ENCODE peak calls at places on chromosomes 5 and 9, in nine cellular contexts. L, G, O, R, F, Q, W, T and J are unnamed samples.

GRCh38 chr5:5139358-5140050 is 626 bp upstream of the ADAMTS16 start:
- ATAC-seq in L (no peak), G (no peak), O (no peak), R (no peak), F (no peak), Q (peak; percentile 39), W (no peak), T (peak; percentile 57), J (peak; percentile 24)

GRCh38 chr9:89978185-89978584 is 373.4 kb downstream of the GADD45G start:
- ATAC-seq in L (no peak), G (no peak), O (peak; percentile 56), R (no peak), F (no peak), Q (no peak), W (no peak), T (peak; percentile 79), J (no peak)

GRCh38 chr9:137184881-137185660 is 3.3 kb downstream of the ANAPC2 start:
- ATAC-seq in L (no peak), G (no peak), O (no peak), R (no peak), F (no peak), Q (no peak), W (no peak), T (no peak), J (no peak)

GRCh38 chr5:16464664-16465543 is 696 bp downstream of the ZNF622 start:
- ATAC-seq in L (peak; percentile 3), G (no peak), O (no peak), R (no peak), F (peak; percentile 7), Q (peak; percentile 10), W (no peak), T (peak; percentile 7), J (peak; percentile 5)

GRCh38 chr5:134845852-134846640 is at the start of gene C5orf24:
- ATAC-seq in L (peak; percentile 88), G (peak; percentile 90), O (peak; percentile 99), R (peak; percentile 95), F (peak; percentile 98), Q (peak; percentile 99), W (peak; percentile 97), T (peak; percentile 99), J (peak; percentile 99)

GRCh38 chr5:55521903-55522302 is 12.9 kb downstream of the PLPP1 start:
- ATAC-seq in L (no peak), G (no peak), O (peak; percentile 40), R (no peak), F (no peak), Q (no peak), W (no peak), T (no peak), J (no peak)

GRCh38 chr5:175484322-175484721 is 6.0 kb downstream of the SFXN1 start:
- ATAC-seq in L (no peak), G (no peak), O (no peak), R (no peak), F (no peak), Q (no peak), W (no peak), T (no peak), J (no peak)

GRCh38 chr9:33851301-33851700 is 34.3 kb downstream of the UBE2R2 start:
- ATAC-seq in L (peak; percentile 12), G (no peak), O (peak; percentile 34), R (no peak), F (no peak), Q (no peak), W (no peak), T (peak; percentile 22), J (no peak)

GRCh38 chr9:126058631-126059030 is 268.0 kb upstream of the MVB12B start:
- ATAC-seq in L (no peak), G (no peak), O (no peak), R (no peak), F (no peak), Q (no peak), W (no peak), T (no peak), J (no peak)

GRCh38 chr5:149063901-149064478 is 1.1 kb upstream of the SH3TC2 start:
- ATAC-seq in L (no peak), G (no peak), O (peak; percentile 73), R (no peak), F (no peak), Q (no peak), W (no peak), T (no peak), J (no peak)

GRCh38 chr5:42507451-42508092 is 84.3 kb downstream of the GHR start:
- ATAC-seq in L (no peak), G (no peak), O (peak; percentile 77), R (no peak), F (no peak), Q (peak; percentile 19), W (no peak), T (no peak), J (no peak)

GRCh38 chr9:87502446-87503232 is 5.0 kb downstream of the DAPK1 start:
- ATAC-seq in L (no peak), G (no peak), O (peak; percentile 15), R (no peak), F (no peak), Q (peak; percentile 23), W (peak; percentile 33), T (peak; percentile 41), J (peak; percentile 34)

GRCh38 chr5:150946351-150946905 is 41.6 kb upstream of the ZNF300 start:
- ATAC-seq in L (no peak), G (no peak), O (peak; percentile 99), R (no peak), F (no peak), Q (peak; percentile 98), W (no peak), T (peak; percentile 100), J (no peak)

GRCh38 chr5:141969783-141970741 is 1.2 kb downstream of the RNF14 start:
- ATAC-seq in L (no peak), G (no peak), O (peak; percentile 20), R (peak; percentile 15), F (no peak), Q (no peak), W (no peak), T (no peak), J (peak; percentile 52)

GRCh38 chr5:118762291-118762690 is 226.1 kb downstream of the DTWD2 start:
- ATAC-seq in L (no peak), G (no peak), O (no peak), R (no peak), F (no peak), Q (no peak), W (no peak), T (no peak), J (no peak)

GRCh38 chr9:130689937-130690700 is 3.5 kb upstream of the EXOSC2 start:
- ATAC-seq in L (peak; percentile 70), G (no peak), O (peak; percentile 45), R (no peak), F (peak; percentile 86), Q (peak; percentile 87), W (no peak), T (peak; percentile 82), J (no peak)

GRCh38 chr5:116361171-116361967 is 213.3 kb downstream of the SEMA6A start:
- ATAC-seq in L (no peak), G (no peak), O (peak; percentile 68), R (no peak), F (no peak), Q (peak; percentile 65), W (no peak), T (peak; percentile 85), J (no peak)

GRCh38 chr5:159581502-159582249 is 251.4 kb upstream of the IL12B start:
- ATAC-seq in L (peak; percentile 73), G (no peak), O (peak; percentile 68), R (no peak), F (peak; percentile 89), Q (no peak), W (no peak), T (peak; percentile 85), J (no peak)

GRCh38 chr9:19252174-19252884 is 21.8 kb downstream of the DENND4C start:
- ATAC-seq in L (no peak), G (no peak), O (peak; percentile 49), R (peak; percentile 55), F (no peak), Q (no peak), W (no peak), T (no peak), J (no peak)

GRCh38 chr9:124505901-124506346 is 1.3 kb downstream of the NR5A1 start:
- ATAC-seq in L (no peak), G (no peak), O (no peak), R (no peak), F (no peak), Q (no peak), W (no peak), T (no peak), J (no peak)

GRCh38 chr5:144139586-144139985 is 30.9 kb downstream of the YIPF5 start:
- ATAC-seq in L (no peak), G (no peak), O (peak; percentile 10), R (no peak), F (no peak), Q (peak; percentile 41), W (no peak), T (no peak), J (no peak)